ENCODE peak calls at places on chromosome 3, in five cellular contexts. O is transverse colon; T is stimulated activated CD8-positive, alpha-beta memory T cell treated with anti-CD3 and anti-CD28 coated beads, Interleukin-7, amount 100 ng/mL, for 4 hours; F is CD4-positive, alpha-beta T cell; G is left colon. L is an unnamed sample.

GRCh38 chr3:153210660-153211059 is 48.6 kb downstream of the RAP2B start:
- DNase-seq in O (no peak), T (no peak), F (no peak), G (no peak), L (no peak)

GRCh38 chr3:108051005-108051404 is 39.8 kb downstream of the CD47 start:
- DNase-seq in O (no peak), T (no peak), F (no peak), G (no peak), L (no peak)

GRCh38 chr3:2476996-2477395 is 378.3 kb downstream of the CNTN4 start:
- DNase-seq in O (no peak), T (no peak), F (no peak), G (no peak), L (no peak)

GRCh38 chr3:66338927-66339326 is 118.1 kb downstream of the SLC25A26 start:
- DNase-seq in O (no peak), T (no peak), F (no peak), G (no peak), L (no peak)

GRCh38 chr3:25294406-25294805 is 133.7 kb upstream of the RARB start:
- DNase-seq in O (no peak), T (no peak), F (no peak), G (no peak), L (no peak)

GRCh38 chr3:50358927-50359759 is at the start of gene TMEM115:
- DNase-seq in O (peak), T (peak), F (peak), G (peak), L (peak)

GRCh38 chr3:112751564-112751963 is 95.1 kb downstream of the CD200R1L start:
- DNase-seq in O (no peak), T (no peak), F (no peak), G (no peak), L (no peak)

GRCh38 chr3:129314757-129315385 is 36.2 kb downstream of the HMCES start:
- DNase-seq in O (peak), T (peak), F (peak), G (peak), L (peak)

GRCh38 chr3:44437800-44438199 is 39.7 kb downstream of the ZNF445 start:
- DNase-seq in O (no peak), T (no peak), F (no peak), G (no peak), L (no peak)

GRCh38 chr3:172749201-172749965 is 1.1 kb upstream of the ECT2 start:
- DNase-seq in O (no peak), T (no peak), F (no peak), G (peak), L (no peak)

GRCh38 chr3:192915724-192916123 is 1.9 kb downstream of the MB21D2 start:
- DNase-seq in O (no peak), T (no peak), F (no peak), G (no peak), L (no peak)

GRCh38 chr3:42235532-42235931 is 30.5 kb downstream of the CCK start:
- DNase-seq in O (no peak), T (no peak), F (no peak), G (no peak), L (no peak)

GRCh38 chr3:157918402-157918801 is 187.8 kb downstream of the SHOX2 start:
- DNase-seq in O (no peak), T (no peak), F (no peak), G (no peak), L (no peak)

GRCh38 chr3:32176989-32177701 is 61.3 kb upstream of the CMTM8 start:
- DNase-seq in O (peak), T (no peak), F (peak), G (no peak), L (no peak)

GRCh38 chr3:11794927-11795326 is 51.8 kb downstream of the TAMM41 start:
- DNase-seq in O (no peak), T (no peak), F (no peak), G (no peak), L (no peak)

GRCh38 chr3:43161684-43162512 is 56.0 kb upstream of the POMGNT2 start:
- DNase-seq in O (no peak), T (no peak), F (no peak), G (no peak), L (no peak)